ENCODE peak calls at places on chromosome 12, in five cellular contexts. C, E, D, Z and M are unnamed samples. For H3K9me3, the result is how much of the 10 kb centered on the place peaks cover.

GRCh38 chr12:70638639-70639349 is 1.6 kb upstream of the PTPRB start:
- DNase-seq in D (no peak), E (no peak), Z (no peak), C (no peak), M (no peak)

GRCh38 chr12:54166543-54167499 is 22.0 kb downstream of the SMUG1 start:
- DNase-seq in Z (no peak), E (no peak), C (no peak), D (no peak), M (no peak)

GRCh38 chr12:65200007-65200665 is 30.8 kb downstream of the LEMD3 start:
- DNase-seq in C (no peak), Z (no peak), D (no peak), E (no peak), M (no peak)

GRCh38 chr12:84889818-84890217 is 22.8 kb downstream of the SLC6A15 start:
- DNase-seq in D (no peak), Z (no peak), C (no peak), E (no peak), M (no peak)

GRCh38 chr12:5017638-5018348 is 25.9 kb upstream of the KCNA5 start:
- DNase-seq in D (no peak), Z (no peak), E (no peak), C (no peak), M (no peak)

GRCh38 chr12:85280138-85280983 is at the start of gene ALX1:
- DNase-seq in D (no peak), C (peak), E (no peak), Z (peak), M (no peak)

GRCh38 chr12:124715121-124715990 is 147.9 kb upstream of the NCOR2 start:
- DNase-seq in E (no peak), C (peak), Z (no peak), D (no peak), M (no peak)

GRCh38 chr12:96314723-96315122 is 85.5 kb downstream of the CDK17 start:
- DNase-seq in Z (no peak), E (no peak), D (no peak), C (no peak), M (no peak)

GRCh38 chr12:72272731-72273498 is 745 bp downstream of the TRHDE start:
- DNase-seq in E (no peak), D (no peak), C (no peak), Z (peak), M (no peak)

GRCh38 chr12:11228268-11228879 is 41.1 kb downstream of the PRB3 start:
- DNase-seq in C (peak), Z (peak), E (peak), D (no peak), M (peak)

GRCh38 chr12:99983721-99984258 is 946 bp downstream of the ANKS1B start:
- DNase-seq in E (no peak), D (no peak), Z (no peak), C (peak), M (no peak)

GRCh38 chr12:102462803-102463499 is 17.4 kb downstream of the IGF1 start:
- DNase-seq in C (no peak), D (no peak), Z (no peak), E (no peak), M (no peak)

GRCh38 chr12:124387510-124387855 is 92.6 kb downstream of the RFLNA start:
- DNase-seq in C (no peak), Z (no peak), D (no peak), E (no peak), M (peak)

GRCh38 chr12:47223848-47224213 is 144.1 kb upstream of the AMIGO2 start:
- DNase-seq in Z (no peak), D (no peak), E (no peak), C (peak), M (no peak)

GRCh38 chr12:1841606-1842182 is 21.3 kb downstream of the LRTM2 start:
- DNase-seq in C (no peak), D (no peak), E (no peak), Z (no peak), M (no peak)

GRCh38 chr12:19970116-19970515 is 398.2 kb upstream of the PDE3A start:
- DNase-seq in E (no peak), D (no peak), Z (no peak), C (no peak), M (no peak)

GRCh38 chr12:41365653-41366131 is 177.6 kb downstream of the PDZRN4 start:
- DNase-seq in E (no peak), Z (no peak), C (no peak), D (no peak), M (no peak)

GRCh38 chr12:30900351-30900750 is 26.2 kb upstream of the TSPAN11 start:
- DNase-seq in E (no peak), D (no peak), Z (no peak), C (no peak), M (no peak)

GRCh38 chr12:93778306-93778705 is 101.1 kb downstream of the CRADD start:
- DNase-seq in C (no peak), D (no peak), Z (no peak), E (no peak), M (no peak)

GRCh38 chr12:25313591-25313990 is 62.9 kb upstream of the KRAS start:
- DNase-seq in C (no peak), D (no peak), E (no peak), Z (no peak), M (no peak)

GRCh38 chr12:76571256-76571655 is 11.7 kb upstream of the OSBPL8 start:
- DNase-seq in C (no peak), D (no peak), Z (no peak), E (no peak), M (no peak)

GRCh38 chr12:27852117-27852516 is 72.1 kb upstream of the MANSC4 start:
- DNase-seq in C (no peak), D (no peak), E (no peak), Z (no peak), M (no peak)

GRCh38 chr12:116582610-116583009 is 23.4 kb downstream of the MAP1LC3B2 start:
- DNase-seq in E (no peak), D (no peak), C (no peak), Z (no peak), M (peak)

GRCh38 chr12:47318963-47319362 is 239.2 kb upstream of the AMIGO2 start:
- DNase-seq in Z (no peak), D (no peak), C (no peak), E (no peak), M (no peak)

GRCh38 chr12:99906786-99907185 is 78.0 kb downstream of the ANKS1B start:
- DNase-seq in Z (no peak), C (no peak), D (no peak), E (no peak), M (no peak)

GRCh38 chr12:13165578-13166120 is 30.9 kb upstream of the EMP1 start:
- DNase-seq in C (peak), D (no peak), E (peak), Z (no peak), M (peak)

GRCh38 chr12:20885116-20885515 is 74.6 kb downstream of the SLCO1B3 start:
- DNase-seq in D (no peak), E (no peak), C (peak), Z (no peak), M (no peak)

GRCh38 chr12:23084236-23084995 is 459.4 kb downstream of the ETNK1 start:
- DNase-seq in E (no peak), D (no peak), Z (no peak), C (peak), M (no peak)

DNA sequence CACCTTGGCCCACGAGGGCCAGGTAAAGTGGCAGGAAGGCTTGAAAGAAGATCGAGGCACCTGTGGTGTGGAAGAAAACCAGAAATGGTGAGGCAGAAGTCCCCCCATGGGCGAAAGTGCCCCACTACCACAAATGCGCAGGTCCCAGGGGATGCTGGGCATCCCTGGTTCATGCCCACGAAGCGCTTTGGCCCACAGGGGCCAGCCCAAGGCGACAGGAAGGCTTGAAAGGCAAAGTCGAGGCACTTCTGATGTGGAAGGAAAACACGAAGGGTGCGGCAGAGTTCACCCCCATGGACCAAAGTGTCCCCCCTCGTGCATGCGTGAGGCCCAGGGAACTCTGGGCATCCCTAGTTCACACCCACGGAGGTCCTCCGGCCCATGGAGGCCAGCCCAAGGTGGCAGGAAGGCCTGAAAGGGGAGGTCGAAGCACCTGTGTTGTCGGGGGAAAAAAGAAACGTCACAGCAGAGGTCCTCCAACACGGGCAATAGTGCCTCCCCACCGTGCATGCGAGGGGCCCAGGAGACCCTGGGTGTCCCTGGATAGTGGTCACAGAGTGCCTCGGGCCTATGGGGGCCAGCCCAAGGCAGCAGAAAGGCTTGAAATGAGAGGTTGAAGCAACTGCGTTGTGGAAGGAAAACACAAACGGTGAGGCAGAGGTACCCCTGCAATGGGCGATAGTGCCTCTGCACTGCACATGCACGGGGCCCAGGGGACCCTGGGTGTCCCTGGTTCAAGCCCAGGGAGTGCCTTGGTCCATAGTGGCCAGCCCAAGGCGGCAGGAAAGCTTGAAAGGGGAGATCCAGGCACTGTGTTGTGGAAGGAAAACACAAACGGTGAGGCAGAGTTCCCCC is 373.9 kb downstream of the ALG10 start:
- DNase-seq in D (peak), C (no peak), Z (no peak), E (peak), M (peak)
- H3K9me3 ChIP-seq in D (under half), C (under half), Z (under half), E (under half), M (under half)

GRCh38 chr12:28936711-28937110 is 212.4 kb upstream of the FAR2 start:
- DNase-seq in D (no peak), C (no peak), E (no peak), Z (no peak), M (no peak)

GRCh38 chr12:28933864-28934527 is 215.1 kb upstream of the FAR2 start:
- DNase-seq in E (no peak), D (no peak), Z (no peak), C (no peak), M (no peak)

GRCh38 chr12:28936221-28936620 is 212.9 kb upstream of the FAR2 start:
- DNase-seq in E (no peak), C (no peak), Z (no peak), D (no peak), M (no peak)

GRCh38 chr12:28930704-28931103 is 218.4 kb upstream of the FAR2 start:
- DNase-seq in C (no peak), E (no peak), D (no peak), Z (no peak), M (no peak)

DNA sequence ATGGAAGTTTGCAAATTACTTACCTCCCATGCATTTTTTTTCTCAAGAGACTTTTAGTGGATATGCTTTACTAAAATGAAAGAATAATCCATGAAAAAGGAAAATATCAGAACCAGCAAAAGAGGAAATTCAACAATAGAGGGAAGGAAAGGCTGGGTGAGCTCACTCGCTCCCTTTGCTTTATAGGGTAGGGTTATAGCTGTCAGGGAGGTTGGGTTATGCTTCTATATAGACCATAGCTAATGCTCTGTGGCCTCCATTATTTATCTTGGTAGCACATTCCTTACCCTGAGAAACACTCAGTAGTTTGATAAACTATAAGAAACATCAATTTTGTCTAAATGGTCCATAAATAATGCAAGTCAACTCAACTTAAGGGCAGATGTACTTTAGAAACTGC is 215.9 kb upstream of the FAR2 start:
- DNase-seq in C (no peak), Z (no peak), D (no peak), E (no peak), M (no peak)
- H3K9me3 ChIP-seq in C (under half), Z (under half), D (under half), E (under half), M (under half)

GRCh38 chr12:14261096-14261495 is 104.4 kb upstream of the ATF7IP start:
- DNase-seq in C (no peak), Z (no peak), E (no peak), D (no peak), M (no peak)
- H3K9me3 ChIP-seq in C (under half), Z (under half), E (under half), D (under half), M (under half)

GRCh38 chr12:34291426-34291901 is 269.2 kb downstream of the ALG10 start:
- DNase-seq in E (no peak), Z (no peak), C (no peak), D (peak), M (no peak)
- H3K9me3 ChIP-seq in E (under half), Z (under half), C (under half), D (under half), M (under half)

DNA sequence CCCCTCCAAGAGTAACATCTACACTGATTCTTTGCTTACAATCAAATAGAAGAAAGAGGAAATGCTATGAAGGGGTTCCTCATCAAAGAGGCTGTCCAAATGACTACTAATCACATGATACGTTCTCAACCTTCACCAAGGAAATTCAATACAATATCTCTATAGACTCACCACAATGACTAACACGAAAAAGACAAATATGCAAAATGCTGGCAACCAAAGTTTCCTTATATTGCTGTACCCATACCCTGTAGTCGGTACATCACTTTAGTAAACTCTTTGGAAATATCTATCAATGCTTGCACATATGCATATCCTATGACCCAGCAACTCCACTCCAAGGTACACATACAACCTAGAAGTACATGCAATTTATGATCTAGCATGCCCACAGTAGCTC is 1296.6 kb downstream of the AACS start:
- DNase-seq in D (no peak), C (no peak), E (no peak), Z (no peak), M (no peak)
- H3K9me3 ChIP-seq in D (under half), C (under half), E (under half), Z (under half), M (under half)

GRCh38 chr12:132950844-132951535 is 5.1 kb downstream of the ZNF605 start:
- DNase-seq in C (no peak), Z (no peak), D (no peak), E (no peak), M (no peak)
- H3K9me3 ChIP-seq in C (half or more), Z (half or more), D (half or more), E (under half), M (under half)

DNA sequence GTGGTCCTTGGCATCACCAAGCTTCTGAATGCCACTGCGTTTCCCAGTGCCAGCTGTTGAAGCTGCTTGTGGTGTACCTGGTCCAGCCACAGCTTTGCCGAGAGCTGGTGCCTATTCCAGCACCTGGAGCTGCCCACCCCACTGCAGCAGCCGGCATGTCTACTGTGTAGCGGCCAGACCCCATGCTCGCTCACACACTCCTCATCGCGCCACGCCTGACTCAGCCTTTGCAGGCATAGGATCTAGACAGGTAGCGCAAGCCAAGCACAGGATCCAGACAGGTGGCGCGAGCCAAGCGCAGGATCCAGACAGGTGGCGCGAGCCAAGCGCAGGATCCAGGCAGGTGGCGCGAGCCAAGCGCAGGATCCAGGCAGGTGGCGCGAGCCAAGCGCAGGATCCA is 11.6 kb upstream of the ZNF605 start:
- DNase-seq in Z (no peak), C (no peak), D (no peak), E (no peak), M (no peak)
- H3K9me3 ChIP-seq in Z (under half), C (half or more), D (under half), E (under half), M (under half)

DNA sequence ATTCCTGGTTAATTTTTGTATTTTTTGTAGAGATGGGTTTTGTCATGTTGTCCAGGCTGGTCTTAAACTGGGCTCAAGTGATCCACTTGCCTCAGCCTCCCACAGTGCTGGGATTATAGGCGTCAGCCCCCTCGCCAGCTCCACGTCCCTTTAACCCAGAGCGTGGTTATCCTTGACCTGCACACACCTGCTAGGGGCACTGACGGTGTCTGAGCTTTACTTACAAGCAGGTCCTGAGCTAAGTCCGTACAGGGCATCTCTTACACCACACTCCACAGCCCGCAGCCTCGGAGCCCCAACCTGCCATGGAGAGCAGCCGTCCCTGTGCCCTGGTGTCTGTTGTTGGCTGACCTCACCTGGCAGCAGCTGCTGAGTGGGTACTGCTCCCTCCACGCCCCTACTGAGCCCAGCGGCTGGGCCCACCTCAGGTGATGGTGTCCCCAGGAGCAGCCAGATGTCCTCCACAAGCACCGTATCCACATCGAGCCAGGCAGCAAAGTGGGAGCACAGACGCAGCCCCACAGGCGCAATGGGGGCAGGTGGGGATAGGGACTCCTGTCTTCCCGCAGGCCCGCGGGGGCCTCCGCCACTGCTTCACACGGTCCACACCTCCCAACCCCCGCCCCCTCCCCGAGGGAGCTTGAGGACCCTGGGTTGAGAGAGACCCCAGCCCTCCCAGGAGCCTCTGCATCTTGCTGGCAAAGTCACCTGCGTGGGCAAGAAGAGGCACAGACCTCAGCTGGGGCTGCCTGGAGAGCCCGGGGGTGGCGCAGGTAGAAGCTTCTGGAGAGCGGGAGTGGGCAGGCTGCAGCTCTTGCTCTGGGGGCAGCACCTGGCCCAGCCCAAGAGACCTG is 325.4 kb upstream of the SFSWAP start:
- DNase-seq in C (no peak), E (no peak), D (no peak), Z (no peak), M (no peak)
- H3K9me3 ChIP-seq in C (under half), E (under half), D (under half), Z (under half), M (under half)